ENCODE peak calls at places on chromosomes 11 and 22, in four cellular contexts. One of them, this sample, is unnamed.

GRCh38 chr11:119791701-119792151 is 62.7 kb upstream of the NECTIN1 start:
- DNase-seq in choroid plexus epithelial cell: peak; percentile 92
- DNase-seq in bronchial epithelial cell: no peak
- DNase-seq in body of pancreas: peak; percentile 6
- DNase-seq in this sample: no peak

GRCh38 chr11:11977206-11977938 is 31.1 kb downstream of the DKK3 start:
- DNase-seq in choroid plexus epithelial cell: peak; percentile 66
- DNase-seq in bronchial epithelial cell: peak; percentile 86
- DNase-seq in body of pancreas: peak; percentile 60
- DNase-seq in this sample: peak; percentile 83

GRCh38 chr11:122097419-122098001 is 18.5 kb downstream of the BLID start:
- DNase-seq in choroid plexus epithelial cell: peak; percentile 79
- DNase-seq in bronchial epithelial cell: peak; percentile 74
- DNase-seq in body of pancreas: no peak
- DNase-seq in this sample: no peak

GRCh38 chr11:79221417-79222130 is 219.3 kb downstream of the TENM4 start:
- DNase-seq in choroid plexus epithelial cell: no peak
- DNase-seq in bronchial epithelial cell: no peak
- DNase-seq in body of pancreas: no peak
- DNase-seq in this sample: no peak

GRCh38 chr22:47793304-47794101 is 1031.1 kb downstream of the TBC1D22A start:
- DNase-seq in choroid plexus epithelial cell: no peak
- DNase-seq in bronchial epithelial cell: no peak
- DNase-seq in body of pancreas: no peak
- DNase-seq in this sample: no peak

GRCh38 chr11:2167141-2168045 is 4.2 kb downstream of the TH start:
- DNase-seq in choroid plexus epithelial cell: no peak
- DNase-seq in bronchial epithelial cell: no peak
- DNase-seq in body of pancreas: no peak
- DNase-seq in this sample: no peak

GRCh38 chr11:68341557-68342458 is 29.4 kb downstream of the LRP5 start:
- DNase-seq in choroid plexus epithelial cell: no peak
- DNase-seq in bronchial epithelial cell: no peak
- DNase-seq in body of pancreas: no peak
- DNase-seq in this sample: no peak

GRCh38 chr11:85705805-85706204 is 19.8 kb upstream of the CCDC89 start:
- DNase-seq in choroid plexus epithelial cell: no peak
- DNase-seq in bronchial epithelial cell: no peak
- DNase-seq in body of pancreas: no peak
- DNase-seq in this sample: no peak

GRCh38 chr11:128506999-128507591 is 80.3 kb downstream of the ETS1 start:
- DNase-seq in choroid plexus epithelial cell: peak; percentile 90
- DNase-seq in bronchial epithelial cell: peak; percentile 90
- DNase-seq in body of pancreas: peak; percentile 88
- DNase-seq in this sample: peak; percentile 95

GRCh38 chr11:17655682-17656081 is 63.7 kb upstream of the MYOD1 start:
- DNase-seq in choroid plexus epithelial cell: no peak
- DNase-seq in bronchial epithelial cell: no peak
- DNase-seq in body of pancreas: no peak
- DNase-seq in this sample: no peak

GRCh38 chr22:36365020-36365411 is 22.8 kb downstream of the MYH9 start:
- DNase-seq in choroid plexus epithelial cell: peak; percentile 88
- DNase-seq in bronchial epithelial cell: peak; percentile 98
- DNase-seq in body of pancreas: peak; percentile 72
- DNase-seq in this sample: peak; percentile 62

This sample was measured in GM04503.